ENCODE peak calls at places on chromosome 10, in five cellular contexts. G is endodermal cell, O is HepG2, V is astrocyte, T is IMR-90. U is an unnamed sample.

GRCh38 chr10:133231244-133231945 is 1.4 kb downstream of the UTF1 start:
- DNase-seq in G (peak; percentile 74), O (no peak), V (no peak), T (no peak), U (no peak)

GRCh38 chr10:6347391-6347951 is 144.7 kb downstream of the PFKFB3 start:
- DNase-seq in G (peak; percentile 58), O (no peak), V (peak; percentile 31), T (peak; percentile 7), U (no peak)

GRCh38 chr10:69636626-69637550 is 6.8 kb downstream of the FAM241B start:
- DNase-seq in G (peak; percentile 86), O (no peak), V (no peak), T (no peak), U (peak; percentile 36)

GRCh38 chr10:35458500-35459448 is 122.5 kb downstream of the CCNY start:
- DNase-seq in G (no peak), O (no peak), V (no peak), T (no peak), U (no peak)

GRCh38 chr10:93535293-93535692 is 31.2 kb upstream of the FFAR4 start:
- DNase-seq in G (peak; percentile 67), O (no peak), V (no peak), T (no peak), U (no peak)

GRCh38 chr10:87927091-87927490 is 63.7 kb downstream of the PTEN start:
- DNase-seq in G (no peak), O (no peak), V (peak; percentile 73), T (no peak), U (no peak)

GRCh38 chr10:104049497-104050250 is 36.0 kb downstream of the COL17A1 start:
- DNase-seq in G (peak; percentile 19), O (no peak), V (peak; percentile 69), T (peak; percentile 49), U (peak; percentile 54)

GRCh38 chr10:110505130-110505815 is 7.6 kb downstream of the DUSP5 start:
- DNase-seq in G (no peak), O (no peak), V (no peak), T (no peak), U (no peak)

GRCh38 chr10:114491933-114492332 is 87.6 kb upstream of the AFAP1L2 start:
- DNase-seq in G (no peak), O (no peak), V (peak; percentile 32), T (no peak), U (no peak)

GRCh38 chr10:70816220-70816894 is 609 bp downstream of the SGPL1 start:
- DNase-seq in G (peak; percentile 90), O (peak; percentile 74), V (peak; percentile 90), T (peak; percentile 91), U (peak; percentile 76)

GRCh38 chr10:70811881-70812280 is 3.9 kb upstream of the SGPL1 start:
- DNase-seq in G (no peak), O (no peak), V (no peak), T (no peak), U (no peak)

GRCh38 chr10:70812814-70813213 is 2.9 kb upstream of the SGPL1 start:
- DNase-seq in G (no peak), O (no peak), V (no peak), T (no peak), U (no peak)

GRCh38 chr10:70815504-70816219 is at the start of gene SGPL1:
- DNase-seq in G (peak; percentile 96), O (peak; percentile 63), V (no peak), T (peak; percentile 71), U (peak; percentile 91)

GRCh38 chr10:70814126-70814525 is 1.6 kb upstream of the SGPL1 start:
- DNase-seq in G (no peak), O (no peak), V (no peak), T (no peak), U (no peak)
- H3K4me1 ChIP-seq in G (peaks cover 4% of the 10 kb centered on the region), O (peaks cover 37% of the 10 kb centered on the region), V (peaks cover 3% of the 10 kb centered on the region), T (no peaks in the 10 kb centered on the region), U (peaks cover 5% of the 10 kb centered on the region)

GRCh38 chr10:13340068-13340467 is 8.0 kb downstream of the SEPHS1 start:
- DNase-seq in G (no peak), O (no peak), V (no peak), T (no peak), U (no peak)

GRCh38 chr10:13337128-13337826 is 10.8 kb downstream of the SEPHS1 start:
- DNase-seq in G (no peak), O (no peak), V (no peak), T (no peak), U (no peak)

GRCh38 chr10:13338337-13339128 is 9.6 kb downstream of the SEPHS1 start:
- DNase-seq in G (no peak), O (no peak), V (peak; percentile 14), T (peak; percentile 52), U (peak; percentile 39)

GRCh38 chr10:13337827-13338196 is 10.3 kb downstream of the SEPHS1 start:
- DNase-seq in G (no peak), O (no peak), V (no peak), T (no peak), U (peak; percentile 72)

DNA sequence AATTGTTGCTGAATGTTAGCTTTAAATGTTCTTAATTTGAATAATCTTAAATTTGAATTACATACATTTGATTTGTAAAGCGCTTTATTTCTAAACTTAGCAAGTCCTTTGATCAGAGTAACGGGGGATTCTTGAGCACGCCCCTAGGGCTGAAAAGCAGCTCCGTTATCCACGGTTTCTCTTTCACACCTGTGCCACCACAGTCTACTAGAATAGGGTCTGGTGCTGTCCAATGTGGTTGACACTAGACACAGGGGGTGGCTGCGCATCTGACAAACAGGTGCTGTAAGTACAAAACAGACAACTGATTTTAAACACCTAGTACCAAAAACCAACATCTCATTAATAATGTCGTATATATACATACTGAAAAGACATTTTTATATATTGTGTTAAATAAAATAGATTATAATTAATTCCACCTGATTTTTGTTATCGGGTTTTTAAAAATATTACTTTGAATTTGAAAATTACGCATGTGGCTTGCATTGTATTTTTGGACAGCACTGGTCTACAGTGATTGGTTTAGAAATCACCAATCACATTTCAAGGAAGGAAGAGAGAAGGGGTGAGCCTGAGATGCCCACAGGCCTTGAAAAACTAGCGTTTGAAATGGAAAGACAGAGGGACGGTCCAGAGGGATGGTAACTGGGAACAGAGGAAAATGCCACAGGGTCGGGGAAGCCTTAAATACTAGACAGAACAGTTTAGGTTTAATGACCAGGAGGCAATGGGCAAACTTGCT is 7.3 kb downstream of the SEPHS1 start:
- DNase-seq in G (no peak), O (no peak), V (no peak), T (no peak), U (no peak)
- H3K9ac ChIP-seq in G (no peak overlapping the region), O (no peak overlapping the region), V (no peak overlapping the region), T (no peak overlapping the region), U (no peak overlapping the region)

GRCh38 chr10:74022941-74023629 is 25.2 kb downstream of the VCL start:
- DNase-seq in G (no peak), O (no peak), V (no peak), T (no peak), U (no peak)
- H3K4me1 ChIP-seq in G (no peaks in the 10 kb centered on the region), O (peaks cover 7% of the 10 kb centered on the region), V (peaks cover 41% of the 10 kb centered on the region), T (peaks cover 23% of the 10 kb centered on the region), U (peaks cover 7% of the 10 kb centered on the region)

GRCh38 chr10:27258838-27259532 is 18.4 kb upstream of the ACBD5 start:
- DNase-seq in G (peak; percentile 76), O (no peak), V (no peak), T (no peak), U (no peak)
- H3K9ac ChIP-seq in G (peak overlapping the region; percentile 40), O (peak overlapping the region; percentile 14), V (peak overlapping the region; percentile 39), T (no peak overlapping the region), U (no peak overlapping the region)

GRCh38 chr10:61343781-61344180 is 109.4 kb downstream of the TMEM26 start:
- DNase-seq in G (no peak), O (no peak), V (peak; percentile 74), T (no peak), U (no peak)

GRCh38 chr10:61342817-61343572 is 110.2 kb downstream of the TMEM26 start:
- DNase-seq in G (no peak), O (no peak), V (no peak), T (no peak), U (no peak)

GRCh38 chr10:61337741-61338140 is 115.4 kb downstream of the TMEM26 start:
- DNase-seq in G (no peak), O (no peak), V (no peak), T (no peak), U (no peak)

GRCh38 chr10:61336831-61337230 is 116.3 kb downstream of the TMEM26 start:
- DNase-seq in G (no peak), O (no peak), V (no peak), T (no peak), U (no peak)

DNA sequence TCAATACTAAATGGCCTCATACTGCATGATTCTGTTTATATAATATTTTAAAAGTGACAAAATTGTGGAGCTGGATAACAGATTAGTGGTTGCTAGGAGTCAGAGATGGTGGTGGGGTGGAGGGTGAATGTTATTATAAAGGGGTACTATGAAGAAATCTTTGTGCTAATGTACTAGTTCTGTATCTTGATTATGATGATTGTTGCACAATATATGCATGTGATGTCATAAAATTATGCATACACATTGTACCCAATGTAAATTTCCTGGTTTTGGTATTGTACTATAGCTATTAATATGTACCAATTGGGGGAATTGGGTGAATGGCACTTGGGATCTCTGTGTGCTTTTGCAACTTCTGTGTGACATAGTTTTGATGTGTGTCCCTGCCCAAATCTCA is 112.2 kb downstream of the TMEM26 start:
- DNase-seq in G (no peak), O (no peak), V (no peak), T (no peak), U (no peak)
- H3K4me1 ChIP-seq in G (no peaks in the 10 kb centered on the region), O (no peaks in the 10 kb centered on the region), V (no peaks in the 10 kb centered on the region), T (no peaks in the 10 kb centered on the region), U (no peaks in the 10 kb centered on the region)